ENCODE peak calls at places on chromosomes 3 and 15, in five cellular contexts. One of them, this sample, is unnamed.

GRCh38 chr3:14431556-14431927 is 29.1 kb downstream of the SLC6A6 start:
- DNase-seq in trophoblast cell: no peak
- DNase-seq in IMR-90: no peak
- DNase-seq in mesenchymal stem cell: no peak
- DNase-seq in H1: no peak
- DNase-seq in this sample: no peak

GRCh38 chr3:67610458-67610857 is 44.0 kb downstream of the SUCLG2 start:
- DNase-seq in IMR-90: peak
- DNase-seq in trophoblast cell: no peak
- DNase-seq in H1: no peak
- DNase-seq in mesenchymal stem cell: peak
- DNase-seq in this sample: no peak

GRCh38 chr15:39299506-39300267 is 281.2 kb upstream of the THBS1 start:
- DNase-seq in trophoblast cell: no peak
- DNase-seq in mesenchymal stem cell: no peak
- DNase-seq in H1: no peak
- DNase-seq in IMR-90: peak
- DNase-seq in this sample: no peak

GRCh38 chr3:55668359-55668758 is 181.3 kb upstream of the WNT5A start:
- DNase-seq in mesenchymal stem cell: peak
- DNase-seq in trophoblast cell: peak
- DNase-seq in IMR-90: peak
- DNase-seq in H1: no peak
- DNase-seq in this sample: no peak

GRCh38 chr3:135077186-135077585 is 282.1 kb downstream of the EPHB1 start:
- DNase-seq in IMR-90: no peak
- DNase-seq in trophoblast cell: no peak
- DNase-seq in H1: no peak
- DNase-seq in mesenchymal stem cell: no peak
- DNase-seq in this sample: no peak

GRCh38 chr3:12476238-12476897 is 7.9 kb upstream of the TSEN2 start:
- DNase-seq in IMR-90: peak
- DNase-seq in trophoblast cell: no peak
- DNase-seq in mesenchymal stem cell: peak
- DNase-seq in H1: no peak
- DNase-seq in this sample: no peak

GRCh38 chr15:73357999-73358665 is 10.6 kb downstream of the HCN4 start:
- DNase-seq in H1: no peak
- DNase-seq in IMR-90: no peak
- DNase-seq in mesenchymal stem cell: no peak
- DNase-seq in trophoblast cell: no peak
- DNase-seq in this sample: no peak

GRCh38 chr3:182239316-182239715 is 527.6 kb downstream of the SOX2 start:
- DNase-seq in trophoblast cell: no peak
- DNase-seq in mesenchymal stem cell: no peak
- DNase-seq in H1: no peak
- DNase-seq in IMR-90: no peak
- DNase-seq in this sample: no peak

GRCh38 chr3:127412578-127413317 is 124.9 kb upstream of the PRR20G start:
- DNase-seq in mesenchymal stem cell: no peak
- DNase-seq in trophoblast cell: no peak
- DNase-seq in H1: peak
- DNase-seq in IMR-90: no peak
- DNase-seq in this sample: no peak

GRCh38 chr15:67003586-67003985 is 61.8 kb upstream of the SMAD3 start:
- DNase-seq in trophoblast cell: peak
- DNase-seq in H1: peak
- DNase-seq in mesenchymal stem cell: peak
- DNase-seq in IMR-90: peak
- DNase-seq in this sample: no peak

DNA sequence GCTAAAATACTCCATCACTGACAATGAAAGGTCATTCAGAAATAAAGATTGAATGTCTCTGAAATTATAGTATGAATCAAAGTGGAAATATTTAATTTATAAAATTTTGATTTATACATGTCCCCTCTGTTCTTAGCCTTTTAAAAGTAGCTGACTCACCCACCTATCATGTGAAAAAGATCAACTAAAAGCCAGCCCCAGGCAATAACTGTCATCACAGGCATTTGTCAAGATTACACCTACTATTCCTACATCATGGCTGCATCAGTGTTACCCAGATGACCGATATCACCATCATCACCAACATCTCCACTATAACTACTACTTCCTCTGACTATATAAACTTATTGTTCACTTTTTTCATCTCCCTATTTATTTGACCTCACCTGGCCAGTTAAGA is 14.3 kb upstream of the PIK3R4 start:
- DNase-seq in trophoblast cell: peak
- DNase-seq in H1: no peak
- DNase-seq in mesenchymal stem cell: no peak
- DNase-seq in IMR-90: no peak
- DNase-seq in this sample: no peak
- H4K91ac ChIP-seq in trophoblast cell: no peak
- H4K91ac ChIP-seq in H1: no peak
- H4K91ac ChIP-seq in mesenchymal stem cell: no peak
- H4K91ac ChIP-seq in IMR-90: no peak
- H4K91ac ChIP-seq in this sample: no peak

GRCh38 chr3:49903451-49904424 is at the start of gene MST1R:
- DNase-seq in H1: peak
- DNase-seq in mesenchymal stem cell: peak
- DNase-seq in IMR-90: no peak
- DNase-seq in trophoblast cell: peak
- DNase-seq in this sample: peak

GRCh38 chr3:49899815-49900214 is 3.9 kb downstream of the MST1R start:
- DNase-seq in IMR-90: no peak
- DNase-seq in H1: peak
- DNase-seq in mesenchymal stem cell: no peak
- DNase-seq in trophoblast cell: no peak
- DNase-seq in this sample: no peak

GRCh38 chr3:49900491-49901153 is 3.1 kb downstream of the MST1R start:
- DNase-seq in IMR-90: peak
- DNase-seq in H1: no peak
- DNase-seq in mesenchymal stem cell: no peak
- DNase-seq in trophoblast cell: peak
- DNase-seq in this sample: no peak

GRCh38 chr3:49902511-49903345 is 945 bp downstream of the MST1R start:
- DNase-seq in IMR-90: no peak
- DNase-seq in trophoblast cell: no peak
- DNase-seq in mesenchymal stem cell: no peak
- DNase-seq in H1: no peak
- DNase-seq in this sample: no peak

DNA sequence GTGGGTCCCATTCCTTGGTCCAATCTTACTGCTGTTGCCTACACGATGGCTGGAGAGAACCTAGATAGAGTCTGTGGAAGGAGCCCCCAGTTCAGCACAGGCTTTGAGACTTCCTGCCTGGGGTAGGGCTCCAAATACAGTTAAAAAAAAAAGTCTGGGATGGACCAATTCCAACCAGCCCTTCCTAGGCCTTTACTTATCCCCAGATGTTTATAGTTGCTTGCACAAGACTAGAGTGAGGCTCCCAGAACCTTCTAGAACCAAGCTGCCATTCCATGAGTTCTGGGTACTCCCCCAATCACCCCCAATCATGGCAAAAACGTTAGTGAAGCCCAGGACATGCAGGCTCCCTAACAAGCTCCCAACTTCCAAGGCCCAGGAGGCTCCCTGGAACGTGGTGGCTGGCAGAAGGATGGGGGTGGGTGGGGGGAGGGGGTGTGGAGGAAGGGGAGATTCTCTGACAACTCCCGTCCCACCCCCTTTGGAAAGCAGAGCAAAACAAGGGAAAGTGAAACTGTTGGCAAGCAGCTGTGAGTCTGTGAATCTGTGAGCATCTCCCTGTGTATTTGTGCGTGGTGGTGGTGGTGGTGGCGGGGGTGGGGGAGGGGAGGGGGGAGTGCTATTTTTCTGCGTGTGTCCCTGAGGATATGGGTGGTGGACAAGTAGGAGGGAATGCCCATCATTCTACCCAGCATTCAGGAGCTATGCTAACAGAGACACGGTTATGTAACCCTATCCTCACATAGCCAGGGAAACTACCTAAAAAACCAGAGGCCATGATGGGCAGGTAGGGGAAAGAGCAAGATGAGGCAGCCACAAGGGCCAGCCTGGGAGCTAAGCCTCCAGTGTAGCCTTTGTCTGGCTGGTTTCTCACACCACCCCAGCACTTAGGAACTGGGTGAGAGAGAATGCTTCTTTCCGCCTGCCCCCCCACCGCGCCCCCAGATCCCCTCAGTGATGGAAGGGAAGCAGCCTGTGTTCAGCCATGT is 2.0 kb downstream of the MST1R start:
- DNase-seq in IMR-90: peak
- DNase-seq in mesenchymal stem cell: peak
- DNase-seq in H1: no peak
- DNase-seq in trophoblast cell: no peak
- DNase-seq in this sample: no peak
- H3K4me3 ChIP-seq in IMR-90: no peak
- H3K4me3 ChIP-seq in mesenchymal stem cell: no peak
- H3K4me3 ChIP-seq in H1: no peak
- H3K4me3 ChIP-seq in trophoblast cell: no peak
- H3K4me3 ChIP-seq in this sample: no peak

DNA sequence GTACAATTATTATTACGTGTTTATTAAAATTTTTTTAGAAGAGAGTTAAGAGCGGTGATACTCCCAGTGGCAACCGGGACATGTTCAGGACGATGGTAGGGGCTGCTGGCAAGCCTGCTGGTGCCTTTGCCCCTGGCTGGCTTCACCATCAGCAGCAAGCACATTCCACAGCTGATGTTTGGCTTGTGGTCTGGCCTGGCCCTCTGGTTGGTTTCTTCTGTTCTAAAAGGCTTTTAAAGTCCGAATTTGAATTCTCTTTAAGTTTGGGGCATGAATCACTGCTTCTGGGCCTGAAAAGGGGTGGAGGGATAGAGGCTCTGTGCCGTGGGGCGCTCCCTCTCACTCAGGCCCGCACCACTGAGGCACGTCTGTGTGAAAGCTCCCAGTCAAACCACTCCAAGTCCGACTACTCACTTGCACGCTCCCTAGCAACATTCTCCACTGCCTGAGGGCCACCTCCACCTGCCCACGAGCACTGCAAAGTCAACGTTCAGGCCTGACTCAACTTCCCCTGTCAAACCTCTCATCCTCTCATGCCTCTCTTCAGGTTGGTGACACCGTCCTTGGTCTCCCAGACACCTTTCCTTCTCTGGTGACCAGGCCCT is 10.1 kb downstream of the ITGA11 start:
- DNase-seq in mesenchymal stem cell: peak
- DNase-seq in IMR-90: peak
- DNase-seq in trophoblast cell: no peak
- DNase-seq in H1: no peak
- DNase-seq in this sample: no peak
- H2AK5ac ChIP-seq in mesenchymal stem cell: peak
- H2AK5ac ChIP-seq in IMR-90: peak
- H2AK5ac ChIP-seq in trophoblast cell: no peak
- H2AK5ac ChIP-seq in H1: no peak
- H2AK5ac ChIP-seq in this sample: peak

GRCh38 chr3:156722219-156722618 is 47.8 kb downstream of the TIPARP start:
- DNase-seq in trophoblast cell: no peak
- DNase-seq in IMR-90: no peak
- DNase-seq in mesenchymal stem cell: no peak
- DNase-seq in H1: no peak
- DNase-seq in this sample: no peak
- H4K91ac ChIP-seq in trophoblast cell: no peak
- H4K91ac ChIP-seq in IMR-90: no peak
- H4K91ac ChIP-seq in mesenchymal stem cell: no peak
- H4K91ac ChIP-seq in H1: no peak
- H4K91ac ChIP-seq in this sample: no peak

DNA sequence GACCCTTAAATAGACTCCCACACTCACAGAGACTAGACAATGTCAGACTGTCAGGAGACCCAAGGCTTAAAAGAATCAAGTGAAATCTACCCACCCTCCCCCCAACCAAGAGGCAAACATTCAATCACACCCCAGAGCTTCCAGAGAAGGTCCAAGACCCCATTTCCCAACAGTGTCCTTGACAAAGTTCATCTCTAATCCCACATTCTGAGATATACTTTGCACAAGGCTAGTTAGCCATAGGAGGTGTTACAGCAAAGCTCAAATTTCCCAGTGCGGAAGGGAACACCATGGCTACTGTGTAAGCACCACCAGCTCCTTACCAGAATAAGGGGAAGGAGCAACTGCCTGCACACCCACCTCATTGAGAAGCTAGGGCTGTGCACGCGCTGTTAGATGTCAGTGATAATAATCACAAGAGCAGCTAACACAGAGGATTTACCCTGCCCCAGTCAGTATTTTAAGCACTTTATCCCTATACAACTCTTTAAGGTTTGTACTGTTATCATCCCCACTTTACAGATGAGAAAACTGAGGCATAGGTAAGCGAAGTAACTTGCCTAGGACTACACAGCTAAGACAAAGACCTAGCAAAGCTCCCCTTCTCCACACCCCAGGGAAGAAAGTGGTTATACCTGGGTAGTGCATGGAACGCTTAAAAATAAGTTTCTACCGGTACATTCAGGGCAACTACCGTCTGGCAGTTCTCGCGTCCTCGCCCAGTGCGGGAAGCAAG is 17.3 kb downstream of the SPATA12 start:
- DNase-seq in mesenchymal stem cell: no peak
- DNase-seq in H1: no peak
- DNase-seq in trophoblast cell: no peak
- DNase-seq in IMR-90: no peak
- DNase-seq in this sample: no peak
- H3K4me3 ChIP-seq in mesenchymal stem cell: peak
- H3K4me3 ChIP-seq in H1: peak
- H3K4me3 ChIP-seq in trophoblast cell: peak
- H3K4me3 ChIP-seq in IMR-90: peak
- H3K4me3 ChIP-seq in this sample: peak

GRCh38 chr3:61704807-61705206 is 143.4 kb downstream of the PTPRG start:
- DNase-seq in mesenchymal stem cell: no peak
- DNase-seq in H1: no peak
- DNase-seq in IMR-90: no peak
- DNase-seq in trophoblast cell: no peak
- DNase-seq in this sample: no peak

GRCh38 chr3:61702453-61702852 is 141.1 kb downstream of the PTPRG start:
- DNase-seq in mesenchymal stem cell: no peak
- DNase-seq in trophoblast cell: peak
- DNase-seq in IMR-90: no peak
- DNase-seq in H1: no peak
- DNase-seq in this sample: no peak

DNA sequence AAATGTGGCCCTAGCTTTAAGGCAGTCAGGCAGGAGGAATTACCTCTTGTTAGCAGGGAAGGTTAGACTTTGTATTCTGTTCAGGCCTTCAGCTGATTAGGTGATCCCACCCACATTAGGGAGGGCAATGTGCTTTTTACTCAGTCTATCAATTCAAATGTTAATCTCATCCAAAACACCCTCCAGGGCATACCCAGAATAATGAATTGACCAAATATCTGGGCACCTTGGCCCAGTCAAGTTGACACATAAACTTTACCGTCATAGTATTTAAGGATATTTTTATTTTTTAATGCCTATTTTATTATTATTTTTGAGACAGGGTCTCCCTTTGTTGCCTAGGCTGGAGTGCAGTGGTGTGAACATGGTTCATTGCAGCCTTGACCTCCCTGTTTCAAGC is 146.1 kb downstream of the PTPRG start:
- DNase-seq in trophoblast cell: no peak
- DNase-seq in H1: no peak
- DNase-seq in mesenchymal stem cell: no peak
- DNase-seq in IMR-90: no peak
- DNase-seq in this sample: no peak
- H2AK5ac ChIP-seq in trophoblast cell: no peak
- H2AK5ac ChIP-seq in H1: no peak
- H2AK5ac ChIP-seq in mesenchymal stem cell: no peak
- H2AK5ac ChIP-seq in IMR-90: no peak
- H2AK5ac ChIP-seq in this sample: no peak

GRCh38 chr15:25732191-25732590 is 130.9 kb downstream of the ATP10A start:
- DNase-seq in trophoblast cell: no peak
- DNase-seq in H1: no peak
- DNase-seq in IMR-90: no peak
- DNase-seq in mesenchymal stem cell: no peak
- DNase-seq in this sample: no peak
- H4K91ac ChIP-seq in trophoblast cell: no peak
- H4K91ac ChIP-seq in H1: no peak
- H4K91ac ChIP-seq in IMR-90: no peak
- H4K91ac ChIP-seq in mesenchymal stem cell: no peak
- H4K91ac ChIP-seq in this sample: no peak